ENCODE peak calls at places on chromosomes 12 and 14, in four cellular contexts. One of them, this sample, is unnamed.

GRCh38 chr12:51421266-51421884 is 3.3 kb upstream of the SLC4A8 start:
- DNase-seq in mesendoderm: peak
- DNase-seq in CD8-positive, alpha-beta T cell: peak
- DNase-seq in cardiac muscle cell: peak
- DNase-seq in this sample: peak

GRCh38 chr14:104705340-104706047 is 16.1 kb downstream of the INF2 start:
- DNase-seq in mesendoderm: peak
- DNase-seq in CD8-positive, alpha-beta T cell: no peak
- DNase-seq in cardiac muscle cell: no peak
- DNase-seq in this sample: no peak

GRCh38 chr14:68780358-68781160 is 12.3 kb downstream of the ZFP36L1 start:
- DNase-seq in mesendoderm: peak
- DNase-seq in CD8-positive, alpha-beta T cell: peak
- DNase-seq in cardiac muscle cell: peak
- DNase-seq in this sample: peak

GRCh38 chr12:113236539-113237354 is 15.5 kb downstream of the TPCN1 start:
- DNase-seq in mesendoderm: no peak
- DNase-seq in CD8-positive, alpha-beta T cell: no peak
- DNase-seq in cardiac muscle cell: no peak
- DNase-seq in this sample: no peak

GRCh38 chr14:89618821-89619551 is 202.0 kb upstream of the FOXN3 start:
- DNase-seq in mesendoderm: peak
- DNase-seq in CD8-positive, alpha-beta T cell: peak
- DNase-seq in cardiac muscle cell: peak
- DNase-seq in this sample: peak

GRCh38 chr14:23430733-23431105 is 4.7 kb downstream of the MYH7 start:
- DNase-seq in mesendoderm: peak
- DNase-seq in CD8-positive, alpha-beta T cell: no peak
- DNase-seq in cardiac muscle cell: peak
- DNase-seq in this sample: no peak

GRCh38 chr12:51589060-51589459 is 2.0 kb upstream of the SCN8A start:
- DNase-seq in mesendoderm: no peak
- DNase-seq in CD8-positive, alpha-beta T cell: no peak
- DNase-seq in cardiac muscle cell: no peak
- DNase-seq in this sample: no peak

GRCh38 chr14:89427426-89428162 is 10.6 kb upstream of the FOXN3 start:
- DNase-seq in mesendoderm: no peak
- DNase-seq in CD8-positive, alpha-beta T cell: no peak
- DNase-seq in cardiac muscle cell: peak
- DNase-seq in this sample: no peak

GRCh38 chr12:31491819-31492598 is 98.9 kb downstream of the DENND5B start:
- DNase-seq in mesendoderm: peak
- DNase-seq in CD8-positive, alpha-beta T cell: no peak
- DNase-seq in cardiac muscle cell: peak
- DNase-seq in this sample: no peak

GRCh38 chr12:64618953-64619590 is 8.8 kb downstream of the RASSF3 start:
- DNase-seq in mesendoderm: no peak
- DNase-seq in CD8-positive, alpha-beta T cell: no peak
- DNase-seq in cardiac muscle cell: peak
- DNase-seq in this sample: no peak

GRCh38 chr12:132490481-132491348 is 764 bp downstream of the FBRSL1 start:
- DNase-seq in mesendoderm: no peak
- DNase-seq in CD8-positive, alpha-beta T cell: no peak
- DNase-seq in cardiac muscle cell: peak
- DNase-seq in this sample: no peak

GRCh38 chr12:62882140-62882539 is 52.8 kb downstream of the PPM1H start:
- DNase-seq in mesendoderm: no peak
- DNase-seq in CD8-positive, alpha-beta T cell: no peak
- DNase-seq in cardiac muscle cell: no peak
- DNase-seq in this sample: no peak

GRCh38 chr14:32606297-32606696 is 277.2 kb downstream of the AKAP6 start:
- DNase-seq in mesendoderm: no peak
- DNase-seq in CD8-positive, alpha-beta T cell: no peak
- DNase-seq in cardiac muscle cell: peak
- DNase-seq in this sample: no peak

GRCh38 chr12:120361506-120362208 is 7.3 kb downstream of the MSI1 start:
- DNase-seq in mesendoderm: peak
- DNase-seq in CD8-positive, alpha-beta T cell: peak
- DNase-seq in cardiac muscle cell: peak
- DNase-seq in this sample: no peak

GRCh38 chr14:23814858-23815257 is 138.7 kb upstream of the DHRS4 start:
- DNase-seq in mesendoderm: no peak
- DNase-seq in CD8-positive, alpha-beta T cell: no peak
- DNase-seq in cardiac muscle cell: no peak
- DNase-seq in this sample: no peak

GRCh38 chr14:78029471-78030372 is 140.5 kb upstream of the NRXN3 start:
- DNase-seq in mesendoderm: peak
- DNase-seq in CD8-positive, alpha-beta T cell: no peak
- DNase-seq in cardiac muscle cell: peak
- DNase-seq in this sample: no peak

GRCh38 chr14:25121342-25122129 is 71.6 kb upstream of the STXBP6 start:
- DNase-seq in mesendoderm: peak
- DNase-seq in CD8-positive, alpha-beta T cell: no peak
- DNase-seq in cardiac muscle cell: peak
- DNase-seq in this sample: no peak

GRCh38 chr14:90381011-90381790 is 15.6 kb upstream of the CALM1 start:
- DNase-seq in mesendoderm: no peak
- DNase-seq in CD8-positive, alpha-beta T cell: no peak
- DNase-seq in cardiac muscle cell: peak
- DNase-seq in this sample: no peak

GRCh38 chr12:69254046-69254445 is 14.7 kb downstream of the CPSF6 start:
- DNase-seq in mesendoderm: peak
- DNase-seq in CD8-positive, alpha-beta T cell: no peak
- DNase-seq in cardiac muscle cell: peak
- DNase-seq in this sample: peak

GRCh38 chr14:77097006-77097688 is 911 bp upstream of the CIPC start:
- DNase-seq in mesendoderm: peak
- DNase-seq in CD8-positive, alpha-beta T cell: no peak
- DNase-seq in cardiac muscle cell: no peak
- DNase-seq in this sample: no peak

GRCh38 chr12:92133795-92134637 is 11.6 kb downstream of the BTG1 start:
- DNase-seq in mesendoderm: peak
- DNase-seq in CD8-positive, alpha-beta T cell: no peak
- DNase-seq in cardiac muscle cell: no peak
- DNase-seq in this sample: no peak

GRCh38 chr14:94458558-94459200 is 6.1 kb upstream of the SERPINA11 start:
- DNase-seq in mesendoderm: no peak
- DNase-seq in CD8-positive, alpha-beta T cell: no peak
- DNase-seq in cardiac muscle cell: peak
- DNase-seq in this sample: no peak

GRCh38 chr12:41264281-41264680 is 76.2 kb downstream of the PDZRN4 start:
- DNase-seq in mesendoderm: no peak
- DNase-seq in CD8-positive, alpha-beta T cell: no peak
- DNase-seq in cardiac muscle cell: peak
- DNase-seq in this sample: no peak

GRCh38 chr12:50103767-50104321 is at the start of gene GPD1:
- DNase-seq in mesendoderm: peak
- DNase-seq in CD8-positive, alpha-beta T cell: no peak
- DNase-seq in cardiac muscle cell: peak
- DNase-seq in this sample: no peak

GRCh38 chr14:101077511-101078074 is 174.1 kb upstream of the RTL1 start:
- DNase-seq in mesendoderm: peak
- DNase-seq in CD8-positive, alpha-beta T cell: no peak
- DNase-seq in cardiac muscle cell: peak
- DNase-seq in this sample: no peak

GRCh38 chr14:70005281-70005805 is 126.1 kb downstream of the SMOC1 start:
- DNase-seq in mesendoderm: no peak
- DNase-seq in CD8-positive, alpha-beta T cell: no peak
- DNase-seq in cardiac muscle cell: no peak
- DNase-seq in this sample: no peak

GRCh38 chr12:47687636-47688035 is 18.2 kb downstream of the RPAP3 start:
- DNase-seq in mesendoderm: no peak
- DNase-seq in CD8-positive, alpha-beta T cell: no peak
- DNase-seq in cardiac muscle cell: no peak
- DNase-seq in this sample: no peak

GRCh38 chr12:122610911-122611310 is 83.9 kb downstream of the KNTC1 start:
- DNase-seq in mesendoderm: no peak
- DNase-seq in CD8-positive, alpha-beta T cell: no peak
- DNase-seq in cardiac muscle cell: no peak
- DNase-seq in this sample: no peak

GRCh38 chr12:13036881-13037280 is 7.3 kb upstream of the FAM234B start:
- DNase-seq in mesendoderm: no peak
- DNase-seq in CD8-positive, alpha-beta T cell: no peak
- DNase-seq in cardiac muscle cell: no peak
- DNase-seq in this sample: no peak

GRCh38 chr12:131153956-131154355 is 200.2 kb downstream of the ADGRD1 start:
- DNase-seq in mesendoderm: no peak
- DNase-seq in CD8-positive, alpha-beta T cell: no peak
- DNase-seq in cardiac muscle cell: no peak
- DNase-seq in this sample: no peak

GRCh38 chr14:93965287-93965821 is 11.0 kb downstream of the ASB2 start:
- DNase-seq in mesendoderm: no peak
- DNase-seq in CD8-positive, alpha-beta T cell: no peak
- DNase-seq in cardiac muscle cell: peak
- DNase-seq in this sample: no peak

GRCh38 chr12:77113971-77114370 is 48.6 kb upstream of the E2F7 start:
- DNase-seq in mesendoderm: no peak
- DNase-seq in CD8-positive, alpha-beta T cell: no peak
- DNase-seq in cardiac muscle cell: no peak
- DNase-seq in this sample: no peak

GRCh38 chr14:90675399-90675798 is 140.8 kb downstream of the TTC7B start:
- DNase-seq in mesendoderm: no peak
- DNase-seq in CD8-positive, alpha-beta T cell: no peak
- DNase-seq in cardiac muscle cell: peak
- DNase-seq in this sample: no peak

GRCh38 chr14:26863736-26864135 is 265.9 kb upstream of the NOVA1 start:
- DNase-seq in mesendoderm: no peak
- DNase-seq in CD8-positive, alpha-beta T cell: no peak
- DNase-seq in cardiac muscle cell: peak
- DNase-seq in this sample: no peak

GRCh38 chr14:49303952-49304516 is 282.1 kb downstream of the RPS29 start:
- DNase-seq in mesendoderm: peak
- DNase-seq in CD8-positive, alpha-beta T cell: no peak
- DNase-seq in cardiac muscle cell: peak
- DNase-seq in this sample: no peak

This sample was measured in naive thymus-derived CD4-positive, alpha-beta T cell.